ENCODE peak calls at places on chromosomes 2 and 18, in ten cellular contexts. B is A673; V is GM23338; A is CD8-positive, alpha-beta memory T cell; C is HCT116; I is heart right ventricle; Q is neuronal stem cell; W is IMR-90; O is tibial artery; P is left ventricle myocardium inferior. Z is an unnamed sample.

GRCh38 chr2:19712850-19713249 is 188.9 kb downstream of the TTC32 start:
- DNase-seq in W (no peak), O (no peak), P (no peak), I (no peak), B (no peak), C (no peak), Q (no peak), A (no peak), V (no peak), Z (no peak)

GRCh38 chr2:204717591-204717990 is 172.3 kb downstream of the PARD3B start:
- DNase-seq in V (no peak), Q (no peak), C (no peak), A (no peak), P (no peak), O (no peak), B (no peak), W (no peak), I (no peak), Z (no peak)

GRCh38 chr18:62959481-62959880 is 244.1 kb downstream of the PHLPP1 start:
- DNase-seq in P (no peak), A (no peak), B (no peak), C (no peak), W (peak; percentile 59), O (no peak), V (no peak), I (no peak), Q (no peak), Z (no peak)

GRCh38 chr18:79982736-79983135 is 5.6 kb downstream of the TXNL4A start:
- DNase-seq in O (no peak), C (no peak), V (no peak), W (peak; percentile 55), Q (no peak), P (no peak), B (no peak), I (no peak), A (no peak), Z (no peak)

GRCh38 chr18:55320399-55321255 is 267.4 kb downstream of the TCF4 start:
- DNase-seq in C (no peak), Q (no peak), V (no peak), O (no peak), I (no peak), B (peak; percentile 57), P (no peak), A (no peak), W (peak; percentile 48), Z (no peak)

GRCh38 chr2:114515901-114516300 is 73.5 kb downstream of the DPP10 start:
- DNase-seq in P (no peak), B (no peak), W (no peak), A (no peak), O (no peak), V (peak; percentile 38), C (no peak), I (no peak), Q (no peak), Z (no peak)

GRCh38 chr2:51734115-51734514 is 702.2 kb upstream of the NRXN1 start:
- DNase-seq in C (no peak), W (peak; percentile 71), O (no peak), B (no peak), Q (no peak), V (no peak), A (no peak), P (no peak), I (no peak), Z (no peak)

GRCh38 chr2:235594041-235594440 is 100.2 kb downstream of the AGAP1 start:
- DNase-seq in W (peak; percentile 89), P (no peak), V (peak; percentile 91), Q (no peak), B (peak; percentile 79), C (peak; percentile 71), I (no peak), A (peak; percentile 11), O (no peak), Z (no peak)

GRCh38 chr2:238818576-238818975 is 29.3 kb upstream of the TWIST2 start:
- DNase-seq in O (no peak), C (no peak), Q (no peak), I (no peak), V (no peak), W (peak; percentile 4), B (no peak), A (no peak), P (no peak), Z (no peak)

GRCh38 chr2:37189452-37190153 is 1.1 kb upstream of the SULT6B1 start:
- DNase-seq in P (no peak), I (no peak), B (peak; percentile 90), V (peak; percentile 89), C (peak; percentile 89), O (no peak), Q (no peak), W (peak; percentile 90), A (no peak), Z (no peak)

GRCh38 chr2:120947982-120948661 is 212.5 kb downstream of the GLI2 start:
- DNase-seq in W (no peak), I (no peak), Q (no peak), P (no peak), C (no peak), B (no peak), V (no peak), O (no peak), A (no peak), Z (no peak)

GRCh38 chr18:29737190-29737589 is 1305.4 kb downstream of the DSC3 start:
- DNase-seq in O (no peak), C (no peak), B (no peak), V (no peak), I (no peak), W (no peak), Q (no peak), P (no peak), A (no peak), Z (no peak)

GRCh38 chr2:46909771-46910419 is 5.7 kb downstream of the MCFD2 start:
- DNase-seq in C (peak; percentile 94), O (no peak), B (peak; percentile 14), I (no peak), V (no peak), W (peak; percentile 88), P (no peak), A (no peak), Q (no peak), Z (no peak)

GRCh38 chr2:152611458-152612231 is 105.6 kb downstream of the PRPF40A start:
- DNase-seq in I (no peak), P (peak; percentile 30), Q (no peak), O (peak; percentile 74), A (no peak), V (no peak), B (peak; percentile 49), C (no peak), W (peak; percentile 80), Z (no peak)

GRCh38 chr2:221494556-221494955 is 77.5 kb downstream of the EPHA4 start:
- DNase-seq in O (no peak), A (no peak), I (no peak), C (peak; percentile 8), Q (no peak), V (no peak), W (no peak), P (no peak), B (no peak), Z (no peak)

GRCh38 chr2:214593723-214594122 is 182.9 kb downstream of the VWC2L start:
- DNase-seq in A (no peak), V (peak; percentile 89), C (peak; percentile 27), B (peak; percentile 75), O (no peak), Q (peak; percentile 61), P (no peak), I (no peak), W (peak; percentile 93), Z (no peak)

GRCh38 chr2:238974061-238974460 is 126.2 kb downstream of the TWIST2 start:
- DNase-seq in V (no peak), A (no peak), I (no peak), Q (no peak), C (no peak), W (peak; percentile 67), B (no peak), P (no peak), O (no peak), Z (no peak)

GRCh38 chr2:209431701-209432100 is 7.9 kb downstream of the MAP2 start:
- DNase-seq in B (no peak), I (no peak), C (no peak), W (peak; percentile 9), A (no peak), V (no peak), Q (no peak), P (no peak), O (no peak), Z (no peak)

GRCh38 chr2:179344280-179344961 is 79.8 kb upstream of the SESTD1 start:
- DNase-seq in Q (no peak), W (peak; percentile 31), B (peak; percentile 14), C (no peak), V (no peak), P (no peak), O (no peak), A (no peak), I (no peak), Z (no peak)
- H3K27ac ChIP-seq in Q (no peak overlapping the region), W (peak overlapping the region; percentile 61), B (no peak overlapping the region), C (no peak overlapping the region), V (no peak overlapping the region), P (peak overlapping the region; percentile 31), O (peak overlapping the region; percentile 67), A (no peak overlapping the region), I (peak overlapping the region; percentile 24), Z (no peak overlapping the region)

GRCh38 chr2:219171231-219171651 is 1.4 kb upstream of the SLC23A3 start:
- DNase-seq in P (peak; percentile 29), O (peak; percentile 89), Q (peak; percentile 26), A (peak; percentile 35), I (no peak), V (peak; percentile 88), W (peak; percentile 86), C (peak; percentile 18), B (peak; percentile 63), Z (peak; percentile 13)
- H3K27ac ChIP-seq in P (peak overlapping the region; percentile 63), O (peak overlapping the region; percentile 65), Q (no peak overlapping the region), A (no peak overlapping the region), I (peak overlapping the region; percentile 46), V (peak overlapping the region; percentile 65), W (peak overlapping the region; percentile 78), C (no peak overlapping the region), B (no peak overlapping the region), Z (no peak overlapping the region)

GRCh38 chr2:144595686-144596073 is 75.8 kb upstream of the ZEB2 start:
- DNase-seq in Q (no peak), P (no peak), O (no peak), B (no peak), I (no peak), C (no peak), V (no peak), A (no peak), W (no peak), Z (no peak)
- H3K27ac ChIP-seq in Q (no peak overlapping the region), P (peak overlapping the region; percentile 9), O (peak overlapping the region; percentile 53), B (no peak overlapping the region), I (peak overlapping the region; percentile 24), C (no peak overlapping the region), V (no peak overlapping the region), A (peak overlapping the region; percentile 45), W (peak overlapping the region; percentile 11), Z (no peak overlapping the region)

DNA sequence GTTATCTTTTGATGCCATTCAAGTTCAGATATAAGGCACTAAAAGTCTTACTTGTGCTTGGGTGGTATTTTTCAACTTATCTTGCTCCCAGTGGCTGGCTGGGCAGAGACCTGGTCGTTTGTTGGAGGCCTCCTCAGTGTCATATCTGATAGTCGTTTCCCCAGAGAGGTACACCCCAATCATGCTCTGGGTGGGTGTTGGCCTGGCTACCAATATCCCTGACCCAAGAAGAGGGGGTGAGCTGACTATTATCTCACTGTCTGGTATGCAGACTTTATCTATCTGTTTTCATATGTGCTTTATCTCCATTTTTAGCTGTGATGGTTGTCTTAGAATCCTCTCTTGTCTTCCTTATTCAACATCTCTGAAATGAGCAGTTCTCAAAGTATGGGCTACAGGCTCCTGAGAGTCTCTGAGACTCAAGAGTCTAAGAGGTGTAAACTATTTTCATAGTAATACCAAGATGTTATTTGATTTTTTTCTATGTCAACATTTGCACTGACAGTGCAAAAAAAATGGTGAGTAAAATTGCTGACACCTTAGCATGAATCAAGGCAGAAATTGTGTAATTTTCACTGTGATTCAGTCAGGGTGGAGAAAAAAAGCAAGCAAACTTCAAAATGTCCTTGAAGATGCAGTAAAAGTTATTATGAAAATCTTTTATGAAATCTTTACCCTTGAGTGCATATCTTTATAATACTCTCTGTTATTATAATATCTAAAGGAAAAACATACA is 12.3 kb upstream of the PLEK start:
- DNase-seq in I (no peak), A (no peak), O (no peak), W (no peak), V (no peak), P (no peak), B (no peak), Q (no peak), C (no peak), Z (no peak)
- H3K27ac ChIP-seq in I (no peak overlapping the region), A (no peak overlapping the region), O (no peak overlapping the region), W (no peak overlapping the region), V (no peak overlapping the region), P (no peak overlapping the region), B (no peak overlapping the region), Q (no peak overlapping the region), C (no peak overlapping the region), Z (no peak overlapping the region)

Z was measured in CD4-positive, alpha-beta T cell.